ENCODE peak calls at places on chromosome 21, in nine cellular contexts. X is osteoblast, D is A549, P is lung, C is brain microvascular endothelial cell, K is hepatocyte, A is uterus, Z is endodermal cell, V is fibroblast of lung. Y is an unnamed sample.

GRCh38 chr21:42959754-42960153 is 14.6 kb upstream of the PKNOX1 start:
- DNase-seq in X (no peak), D (no peak), P (no peak), C (no peak), K (no peak), A (no peak), Z (no peak), V (no peak), Y (no peak)

GRCh38 chr21:44890338-44890931 is 16.9 kb upstream of the PTTG1IP start:
- DNase-seq in X (no peak), D (no peak), P (no peak), C (no peak), K (no peak), A (no peak), Z (no peak), V (no peak), Y (no peak)

GRCh38 chr21:36429672-36430546 is 44.7 kb downstream of the CHAF1B start:
- DNase-seq in X (peak), D (peak), P (peak), C (peak), K (peak), A (peak), Z (peak), V (peak), Y (peak)

GRCh38 chr21:38838598-38839369 is 33.1 kb downstream of the ETS2 start:
- DNase-seq in X (no peak), D (no peak), P (no peak), C (no peak), K (no peak), A (no peak), Z (no peak), V (no peak), Y (no peak)

GRCh38 chr21:38773108-38774061 is 32.3 kb upstream of the ETS2 start:
- DNase-seq in X (peak), D (peak), P (no peak), C (peak), K (peak), A (no peak), Z (no peak), V (peak), Y (no peak)

GRCh38 chr21:41548781-41549180 is 40.8 kb upstream of the TMPRSS2 start:
- DNase-seq in X (no peak), D (no peak), P (no peak), C (no peak), K (no peak), A (no peak), Z (no peak), V (no peak), Y (no peak)

GRCh38 chr21:45537111-45537745 is 5.0 kb downstream of the SLC19A1 start:
- DNase-seq in X (no peak), D (no peak), P (no peak), C (no peak), K (no peak), A (no peak), Z (peak), V (no peak), Y (no peak)

GRCh38 chr21:26710155-26710554 is 135.1 kb downstream of the ADAMTS1 start:
- DNase-seq in X (no peak), D (no peak), P (no peak), C (no peak), K (no peak), A (no peak), Z (no peak), V (no peak), Y (no peak)

GRCh38 chr21:39715804-39716397 is 29.1 kb upstream of the IGSF5 start:
- DNase-seq in X (no peak), D (peak), P (peak), C (peak), K (peak), A (peak), Z (peak), V (peak), Y (peak)

GRCh38 chr21:39175154-39175553 is 8.1 kb downstream of the PSMG1 start:
- DNase-seq in X (no peak), D (no peak), P (no peak), C (no peak), K (peak), A (no peak), Z (no peak), V (no peak), Y (no peak)

GRCh38 chr21:36291509-36291908 is 28.5 kb upstream of the MORC3 start:
- DNase-seq in X (no peak), D (no peak), P (no peak), C (no peak), K (no peak), A (no peak), Z (no peak), V (no peak), Y (no peak)

GRCh38 chr21:25818156-25818950 is 83.6 kb downstream of the GABPA start:
- DNase-seq in X (no peak), D (no peak), P (no peak), C (no peak), K (no peak), A (no peak), Z (no peak), V (no peak), Y (no peak)

GRCh38 chr21:41359289-41359688 is 2.5 kb upstream of the MX2 start:
- DNase-seq in X (peak), D (no peak), P (peak), C (no peak), K (no peak), A (no peak), Z (peak), V (no peak), Y (peak)

GRCh38 chr21:45496151-45496967 is 45.9 kb downstream of the SLC19A1 start:
- DNase-seq in X (no peak), D (no peak), P (no peak), C (no peak), K (no peak), A (no peak), Z (no peak), V (no peak), Y (no peak)

GRCh38 chr21:25687787-25688186 is 46.9 kb downstream of the ATP5PF start:
- DNase-seq in X (no peak), D (no peak), P (no peak), C (no peak), K (no peak), A (no peak), Z (no peak), V (no peak), Y (no peak)

GRCh38 chr21:42417533-42417932 is 13.8 kb downstream of the UBASH3A start:
- DNase-seq in X (no peak), D (no peak), P (no peak), C (no peak), K (no peak), A (no peak), Z (no peak), V (no peak), Y (no peak)

GRCh38 chr21:41369105-41369914 is 7.5 kb downstream of the MX2 start:
- DNase-seq in X (no peak), D (no peak), P (no peak), C (no peak), K (peak), A (peak), Z (peak), V (no peak), Y (no peak)

GRCh38 chr21:19340303-19340702 is 936.7 kb upstream of the TMPRSS15 start:
- DNase-seq in X (no peak), D (no peak), P (no peak), C (no peak), K (no peak), A (no peak), Z (no peak), V (no peak), Y (no peak)

GRCh38 chr21:21971384-21971783 is 973.2 kb downstream of the NCAM2 start:
- DNase-seq in X (no peak), D (no peak), P (no peak), C (no peak), K (no peak), A (no peak), Z (no peak), V (no peak), Y (no peak)

GRCh38 chr21:34930971-34931370 is 118.1 kb downstream of the RUNX1 start:
- DNase-seq in X (no peak), D (no peak), P (no peak), C (peak), K (no peak), A (no peak), Z (no peak), V (peak), Y (no peak)

GRCh38 chr21:40020651-40021050 is 153.4 kb downstream of the PCP4 start:
- DNase-seq in X (no peak), D (no peak), P (no peak), C (no peak), K (no peak), A (no peak), Z (no peak), V (no peak), Y (no peak)

GRCh38 chr21:46108827-46109226 is 10.9 kb downstream of the COL6A2 start:
- DNase-seq in X (peak), D (no peak), P (peak), C (no peak), K (no peak), A (no peak), Z (peak), V (no peak), Y (no peak)

GRCh38 chr21:45542242-45542666 is at the start of gene SLC19A1:
- DNase-seq in X (peak), D (peak), P (peak), C (no peak), K (peak), A (peak), Z (peak), V (peak), Y (peak)

GRCh38 chr21:44967082-44968047 is 27.5 kb downstream of the SLX9 start:
- DNase-seq in X (no peak), D (no peak), P (no peak), C (no peak), K (no peak), A (no peak), Z (no peak), V (no peak), Y (no peak)

GRCh38 chr21:42439284-42440186 is 35.8 kb downstream of the UBASH3A start:
- DNase-seq in X (no peak), D (no peak), P (no peak), C (no peak), K (no peak), A (no peak), Z (no peak), V (no peak), Y (no peak)

GRCh38 chr21:15896501-15896900 is 166.7 kb downstream of the USP25 start:
- DNase-seq in X (no peak), D (no peak), P (no peak), C (no peak), K (no peak), A (no peak), Z (no peak), V (no peak), Y (no peak)
- H3K4me3 ChIP-seq in X (no peak), D (no peak), P (no peak), C (no peak), K (no peak), A (no peak), Z (no peak), V (no peak), Y (no peak)

GRCh38 chr21:17512245-17513213 is at the start of gene CXADR:
- DNase-seq in X (peak), D (peak), P (peak), C (no peak), K (peak), A (peak), Z (peak), V (peak), Y (peak)

GRCh38 chr21:17519208-17519738 is 6.4 kb downstream of the CXADR start:
- DNase-seq in X (no peak), D (no peak), P (no peak), C (no peak), K (no peak), A (no peak), Z (no peak), V (no peak), Y (no peak)

GRCh38 chr21:17514124-17514481 is 1.3 kb downstream of the CXADR start:
- DNase-seq in X (no peak), D (no peak), P (no peak), C (peak), K (peak), A (no peak), Z (peak), V (peak), Y (no peak)

GRCh38 chr21:17513214-17514123 is 626 bp downstream of the CXADR start:
- DNase-seq in X (peak), D (no peak), P (peak), C (peak), K (peak), A (peak), Z (peak), V (peak), Y (peak)
- H3K27ac ChIP-seq in X (no peak), D (peak), P (peak), C (no peak), K (peak), A (peak), Z (peak), V (no peak), Y (peak)

DNA sequence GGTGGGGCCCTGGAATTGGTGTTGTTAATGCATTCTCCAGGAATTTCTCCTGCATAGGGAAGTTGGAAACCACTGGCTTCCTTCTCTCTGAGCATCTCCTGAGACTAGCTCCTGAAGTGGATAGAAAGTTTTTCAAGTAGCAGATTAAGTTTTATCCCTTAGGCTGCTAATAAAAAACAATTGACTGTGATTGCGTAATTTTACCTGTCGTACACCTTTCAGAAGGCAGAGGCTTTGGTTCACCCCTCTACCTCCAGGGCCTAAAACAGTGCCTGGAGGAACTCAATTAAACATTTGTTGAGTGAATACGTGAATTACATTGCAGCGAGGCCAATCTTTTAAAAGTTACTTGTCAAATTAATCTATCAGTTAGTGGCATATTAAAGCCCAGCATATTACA is 3.4 kb downstream of the ITSN1 start:
- DNase-seq in X (no peak), D (no peak), P (no peak), C (no peak), K (no peak), A (no peak), Z (no peak), V (no peak), Y (no peak)
- TF ChIP-seq CTCF in X (no peak), D (no peak), P (no peak), C (no peak), K (no peak), A (no peak), Z (no peak), V (no peak), Y (no peak)

GRCh38 chr21:28885853-28886177 is 106.9 kb downstream of the LTN1 start:
- DNase-seq in X (no peak), D (no peak), P (no peak), C (no peak), K (no peak), A (no peak), Z (no peak), V (no peak), Y (no peak)
- H3K4me3 ChIP-seq in X (no peak), D (no peak), P (no peak), C (no peak), K (no peak), A (peak), Z (peak), V (peak), Y (no peak)

DNA sequence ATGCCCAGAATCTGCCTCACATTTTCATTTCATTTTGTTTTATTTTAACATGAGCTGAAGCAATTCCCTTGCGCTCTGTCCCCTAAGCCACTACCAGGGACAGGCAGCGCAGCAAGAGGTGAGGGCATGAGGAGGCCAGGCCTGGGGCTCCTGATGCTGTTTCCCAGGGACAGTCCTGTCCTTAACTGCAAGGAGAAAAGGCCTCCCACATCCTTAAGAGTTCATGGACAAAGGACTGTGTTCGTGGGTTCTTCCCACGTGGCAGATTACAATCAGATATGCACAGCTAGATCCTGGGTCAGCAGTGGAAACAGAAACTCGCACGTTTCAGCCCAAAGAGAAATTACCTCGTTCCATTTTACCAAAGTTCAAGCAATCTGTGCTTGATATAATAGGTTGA is 85.8 kb downstream of the MIS18A start:
- DNase-seq in X (no peak), D (no peak), P (peak), C (no peak), K (no peak), A (no peak), Z (no peak), V (no peak), Y (no peak)
- H3K27ac ChIP-seq in X (no peak), D (no peak), P (no peak), C (no peak), K (no peak), A (no peak), Z (no peak), V (no peak), Y (no peak)

GRCh38 chr21:15494481-15494880 is 235.3 kb upstream of the USP25 start:
- DNase-seq in X (no peak), D (no peak), P (no peak), C (no peak), K (no peak), A (no peak), Z (no peak), V (no peak), Y (no peak)

GRCh38 chr21:15491100-15491499 is 238.7 kb upstream of the USP25 start:
- DNase-seq in X (no peak), D (no peak), P (no peak), C (no peak), K (no peak), A (no peak), Z (no peak), V (no peak), Y (no peak)

GRCh38 chr21:15498455-15498854 is 231.3 kb upstream of the USP25 start:
- DNase-seq in X (no peak), D (no peak), P (no peak), C (no peak), K (no peak), A (no peak), Z (no peak), V (no peak), Y (no peak)

GRCh38 chr21:15496896-15497295 is 232.9 kb upstream of the USP25 start:
- DNase-seq in X (no peak), D (no peak), P (no peak), C (no peak), K (no peak), A (no peak), Z (no peak), V (no peak), Y (no peak)

DNA sequence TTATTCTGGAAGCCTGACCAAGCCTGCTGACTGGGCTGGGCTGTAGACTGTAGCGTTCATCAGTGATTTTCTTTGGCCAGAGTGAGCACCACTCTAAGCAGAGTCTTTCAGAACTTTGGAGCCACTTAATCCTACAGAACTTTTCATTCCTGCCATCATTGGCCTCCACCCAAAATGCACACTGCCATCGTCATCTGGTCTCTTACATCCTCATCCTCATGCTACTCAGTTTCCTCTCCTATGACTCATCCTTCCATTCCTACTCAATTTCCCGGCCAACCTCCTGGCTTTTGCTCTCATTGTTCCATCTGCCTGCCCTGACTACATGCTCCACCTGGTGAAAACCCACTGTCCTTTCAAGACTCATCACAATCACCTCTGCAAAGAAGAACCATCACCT is 233.8 kb upstream of the USP25 start:
- DNase-seq in X (no peak), D (no peak), P (no peak), C (peak), K (no peak), A (no peak), Z (peak), V (peak), Y (no peak)
- TF ChIP-seq CTCF in X (no peak), D (no peak), P (no peak), C (no peak), K (no peak), A (no peak), Z (peak), V (no peak), Y (no peak)